ENCODE peak calls at places on chromosomes 12 and 14, in four cellular contexts. N is HepG2, I is GM12878, A is K562. Z is an unnamed sample.

GRCh38 chr12:80033457-80033856 is 65.9 kb upstream of the OTOGL start:
- DNase-seq in A (no peak), I (no peak), N (no peak), Z (no peak)

GRCh38 chr14:68786491-68787234 is 6.2 kb downstream of the ZFP36L1 start:
- DNase-seq in I (no peak), N (no peak), A (no peak), Z (no peak)

GRCh38 chr12:30827406-30828055 is 72.8 kb upstream of the CAPRIN2 start:
- DNase-seq in N (no peak), I (no peak), A (no peak), Z (no peak)

GRCh38 chr12:19712041-19712440 is 272.7 kb downstream of the AEBP2 start:
- DNase-seq in I (no peak), A (no peak), N (no peak), Z (no peak)

GRCh38 chr12:17579148-17580026 is 510.6 kb downstream of the RERGL start:
- DNase-seq in A (no peak), N (no peak), I (no peak), Z (no peak)

GRCh38 chr14:104094709-104095425 is 9.4 kb downstream of the ASPG start:
- DNase-seq in I (no peak), A (peak), N (no peak), Z (peak)

GRCh38 chr12:107581616-107582015 is 104.0 kb upstream of the PWP1 start:
- DNase-seq in A (no peak), N (no peak), I (no peak), Z (no peak)

GRCh38 chr12:53166837-53167236 is 13.7 kb upstream of the ZNF740 start:
- DNase-seq in A (no peak), I (no peak), N (no peak), Z (no peak)

GRCh38 chr14:33309081-33309480 is 370.4 kb downstream of the NPAS3 start:
- DNase-seq in A (no peak), I (no peak), N (no peak), Z (no peak)

GRCh38 chr12:128258866-128259555 is 8.0 kb upstream of the TMEM132C start:
- DNase-seq in I (no peak), A (no peak), N (no peak), Z (no peak)

GRCh38 chr12:26153421-26154154 is 28.8 kb upstream of the BHLHE41 start:
- DNase-seq in I (no peak), A (no peak), N (peak), Z (no peak)

GRCh38 chr12:106134294-106134949 is 4.3 kb downstream of the NUAK1 start:
- DNase-seq in A (no peak), I (no peak), N (no peak), Z (no peak)

GRCh38 chr14:91075553-91075952 is 15.1 kb upstream of the RPS6KA5 start:
- DNase-seq in N (no peak), I (no peak), A (no peak), Z (no peak)

GRCh38 chr12:93657076-93657475 is 20.1 kb upstream of the CRADD start:
- DNase-seq in I (no peak), N (no peak), A (no peak), Z (no peak)

GRCh38 chr14:88496414-88496813 is 58.4 kb downstream of the PTPN21 start:
- DNase-seq in N (no peak), I (no peak), A (no peak), Z (no peak)

GRCh38 chr12:57173089-57173488 is 25.7 kb upstream of the LRP1-AS start:
- DNase-seq in A (peak), N (peak), I (no peak), Z (peak)

GRCh38 chr12:69107541-69107940 is 131.8 kb upstream of the CPSF6 start:
- DNase-seq in A (no peak), I (no peak), N (no peak), Z (no peak)

GRCh38 chr12:75699728-75700496 is 188.5 kb upstream of the KRR1 start:
- DNase-seq in A (no peak), N (no peak), I (no peak), Z (no peak)

GRCh38 chr14:104820669-104821228 is 19.8 kb downstream of the ZBTB42 start:
- DNase-seq in I (no peak), A (no peak), N (peak), Z (no peak)

DNA sequence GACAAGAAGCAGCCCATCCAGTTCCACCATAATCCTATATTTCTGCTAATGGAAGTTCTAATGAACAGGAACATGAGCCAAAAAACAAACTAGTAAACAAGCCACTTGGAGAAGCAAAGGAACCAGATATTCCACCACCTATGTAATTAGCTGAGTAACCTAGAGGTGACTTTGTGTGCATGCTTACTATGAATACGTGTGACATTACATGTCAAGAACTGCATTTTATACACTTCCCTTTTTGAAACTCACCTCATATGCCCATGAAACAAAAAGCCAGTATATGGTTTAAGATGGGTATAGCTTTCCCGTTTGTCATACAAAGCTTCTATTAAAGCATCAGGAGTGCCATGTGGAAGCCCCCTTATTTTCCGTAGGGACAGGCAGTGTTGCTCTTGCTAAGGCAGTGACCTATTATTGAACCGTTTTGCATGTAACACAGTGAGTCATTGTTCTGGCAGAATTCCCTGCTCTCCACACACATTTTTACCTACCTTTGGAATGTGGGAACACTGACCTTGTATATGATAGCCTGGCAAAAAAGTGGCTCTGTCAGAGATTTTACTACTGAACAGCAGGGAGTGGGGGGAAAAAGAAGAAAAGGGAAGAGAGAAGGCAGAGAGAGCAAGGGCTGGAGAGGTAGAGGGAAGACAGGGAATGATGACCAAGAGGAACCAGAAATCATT is 34.8 kb upstream of the FRMD6 start:
- DNase-seq in I (no peak), A (no peak), N (peak), Z (no peak)
- TF ChIP-seq TARDBP in I (no peak), A (no peak), N (no peak), Z (no peak)

GRCh38 chr14:36820111-36820709 is 158.6 kb downstream of the PAX9 start:
- DNase-seq in A (no peak), N (no peak), I (no peak), Z (peak)
- TF ChIP-seq FOXM1 in A (no peak), N (no peak), I (no peak), Z (no peak)

DNA sequence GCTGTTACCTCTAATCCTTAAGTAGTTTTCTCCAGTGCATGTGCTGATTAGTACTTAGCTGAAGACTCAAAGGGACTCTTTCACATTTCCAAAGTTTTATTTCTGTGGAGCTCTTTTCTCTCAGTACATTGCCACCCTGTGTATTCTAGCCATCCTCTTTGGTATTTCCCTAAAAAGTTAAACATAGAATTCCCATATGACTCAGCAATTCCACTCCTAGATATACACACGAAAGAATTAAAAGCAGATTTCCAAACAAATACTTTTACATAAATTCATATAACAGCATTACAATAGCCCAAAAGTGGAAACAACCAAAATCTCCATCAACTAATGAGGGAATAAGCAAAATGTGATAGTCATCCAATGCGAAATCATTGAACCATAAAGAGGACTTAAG is 8.9 kb upstream of the NOVA1 start:
- DNase-seq in I (no peak), A (no peak), N (no peak), Z (no peak)
- TF ChIP-seq TARDBP in I (no peak), A (no peak), N (no peak), Z (no peak)

GRCh38 chr12:130669205-130669557 is 46.9 kb downstream of the RIMBP2 start:
- DNase-seq in I (no peak), A (no peak), N (no peak), Z (no peak)
- TF ChIP-seq FOXM1 in I (no peak), A (no peak), N (no peak), Z (no peak)

GRCh38 chr14:21163721-21164120 is 7.9 kb upstream of the OR5AU1 start:
- DNase-seq in A (no peak), N (no peak), I (no peak), Z (no peak)
- TF ChIP-seq TARDBP in A (no peak), N (no peak), I (no peak), Z (no peak)

Z was measured in HEK293T.